ENCODE peak calls at places on chromosomes 5 and 9, in ten cellular contexts. U is OCI-LY7; J is fibroblast of villous mesenchyme; N is nephron progenitor cell; S is MCF 10A; B is pancreas; Y is activated B cell treated with CpG ODN at 0.5 μM for 24 hours; Q is GM13977; K is CD8-positive, alpha-beta T cell; X is psoas muscle. C is an unnamed sample.

GRCh38 chr5:41112486-41113455 is 41.6 kb upstream of the MROH2B start:
- DNase-seq in U (no peak), J (peak; percentile 64), N (no peak), S (no peak), B (no peak), Y (no peak), Q (no peak), K (no peak), X (no peak), C (no peak)

GRCh38 chr9:138008081-138008841 is 130.7 kb downstream of the CACNA1B start:
- DNase-seq in U (no peak), J (no peak), N (no peak), S (no peak), B (no peak), Y (peak; percentile 12), Q (no peak), K (no peak), X (peak; percentile 28), C (no peak)

GRCh38 chr5:3348576-3349535 is 246.8 kb upstream of the IRX1 start:
- DNase-seq in U (no peak), J (no peak), N (no peak), S (no peak), B (no peak), Y (no peak), Q (no peak), K (peak; percentile 40), X (peak; percentile 22), C (no peak)

GRCh38 chr5:27472000-27472763 is 433.8 kb upstream of the CDH9 start:
- DNase-seq in U (no peak), J (peak; percentile 39), N (peak; percentile 46), S (peak; percentile 9), B (no peak), Y (no peak), Q (no peak), K (no peak), X (no peak), C (no peak)

GRCh38 chr9:114149765-114150340 is 5.5 kb upstream of the COL27A1 start:
- DNase-seq in U (no peak), J (no peak), N (no peak), S (no peak), B (no peak), Y (no peak), Q (no peak), K (no peak), X (no peak), C (no peak)

GRCh38 chr5:15501057-15501791 is 1.2 kb downstream of the FBXL7 start:
- DNase-seq in U (no peak), J (peak; percentile 75), N (peak; percentile 67), S (no peak), B (no peak), Y (no peak), Q (no peak), K (no peak), X (peak; percentile 51), C (no peak)

GRCh38 chr5:1461396-1461795 is 16.2 kb upstream of the SLC6A3 start:
- DNase-seq in U (no peak), J (no peak), N (no peak), S (no peak), B (no peak), Y (no peak), Q (no peak), K (no peak), X (no peak), C (no peak)

GRCh38 chr5:16626696-16627264 is 10.0 kb upstream of the RETREG1 start:
- DNase-seq in U (no peak), J (peak; percentile 29), N (no peak), S (peak; percentile 17), B (no peak), Y (no peak), Q (no peak), K (no peak), X (no peak), C (no peak)

DNA sequence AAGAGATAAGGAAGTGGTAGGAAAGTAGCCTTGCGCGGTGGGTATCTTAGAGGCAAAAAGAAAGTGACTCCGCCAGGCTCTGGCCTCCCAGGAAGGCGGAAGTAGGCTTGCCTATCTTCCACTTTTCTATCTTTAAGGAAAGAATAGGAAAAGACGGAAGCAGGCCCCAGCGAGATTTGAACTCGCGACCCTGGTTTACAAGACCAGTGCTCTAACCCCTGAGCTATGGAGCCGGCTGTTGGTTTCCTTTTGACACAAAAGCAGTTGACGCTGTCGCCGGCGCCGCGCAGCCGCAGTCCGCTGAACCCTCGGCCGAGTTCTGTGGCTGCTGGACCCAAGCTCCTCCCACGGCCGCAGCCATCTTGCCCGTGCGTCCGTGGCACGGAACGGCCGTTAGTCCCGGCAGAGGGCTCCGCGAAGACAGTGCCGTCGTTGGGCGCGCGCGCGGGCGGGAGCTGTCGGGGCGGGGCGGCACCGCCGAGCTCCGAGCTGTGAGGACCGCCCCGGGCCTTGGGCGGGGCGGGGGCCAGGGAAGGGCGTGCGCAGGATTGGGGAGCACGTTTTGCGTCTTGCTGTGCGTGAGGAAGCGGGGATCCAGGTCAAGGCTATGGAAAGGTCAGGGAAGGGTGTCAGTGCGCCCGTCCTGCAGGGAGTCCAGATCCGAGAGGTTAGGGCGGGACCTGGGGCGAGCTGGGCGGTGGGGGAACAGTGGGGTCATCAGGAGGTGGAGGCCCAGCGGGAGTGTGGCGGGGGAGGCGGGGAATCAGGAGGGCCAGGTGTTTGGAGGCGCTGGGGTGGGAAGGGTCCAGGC is 13.3 kb downstream of the TRIM7 start:
- DNase-seq in U (peak; percentile 96), J (peak; percentile 97), N (peak; percentile 97), S (peak; percentile 97), B (peak; percentile 91), Y (peak; percentile 99), Q (peak; percentile 96), K (peak; percentile 99), X (peak; percentile 97), C (peak; percentile 72)
- TF ChIP-seq CTCF in U (no peak), J (no peak), N (no peak), S (no peak), B (no peak), Y (no peak), Q (peak; percentile 18), K (no peak), X (no peak), C (no peak)

GRCh38 chr9:133715295-133715865 is 22.8 kb downstream of the SARDH start:
- DNase-seq in U (no peak), J (peak; percentile 86), N (no peak), S (no peak), B (no peak), Y (peak; percentile 9), Q (no peak), K (no peak), X (peak; percentile 59), C (no peak)

GRCh38 chr9:133717113-133718031 is 20.8 kb downstream of the SARDH start:
- DNase-seq in U (no peak), J (no peak), N (no peak), S (no peak), B (no peak), Y (no peak), Q (no peak), K (no peak), X (peak; percentile 51), C (no peak)

GRCh38 chr9:133714606-133715294 is 23.4 kb downstream of the SARDH start:
- DNase-seq in U (no peak), J (peak; percentile 98), N (no peak), S (peak; percentile 9), B (no peak), Y (peak; percentile 9), Q (no peak), K (no peak), X (peak; percentile 70), C (no peak)

GRCh38 chr9:133716564-133717112 is 21.5 kb downstream of the SARDH start:
- DNase-seq in U (no peak), J (no peak), N (no peak), S (no peak), B (no peak), Y (no peak), Q (no peak), K (no peak), X (peak; percentile 68), C (no peak)

DNA sequence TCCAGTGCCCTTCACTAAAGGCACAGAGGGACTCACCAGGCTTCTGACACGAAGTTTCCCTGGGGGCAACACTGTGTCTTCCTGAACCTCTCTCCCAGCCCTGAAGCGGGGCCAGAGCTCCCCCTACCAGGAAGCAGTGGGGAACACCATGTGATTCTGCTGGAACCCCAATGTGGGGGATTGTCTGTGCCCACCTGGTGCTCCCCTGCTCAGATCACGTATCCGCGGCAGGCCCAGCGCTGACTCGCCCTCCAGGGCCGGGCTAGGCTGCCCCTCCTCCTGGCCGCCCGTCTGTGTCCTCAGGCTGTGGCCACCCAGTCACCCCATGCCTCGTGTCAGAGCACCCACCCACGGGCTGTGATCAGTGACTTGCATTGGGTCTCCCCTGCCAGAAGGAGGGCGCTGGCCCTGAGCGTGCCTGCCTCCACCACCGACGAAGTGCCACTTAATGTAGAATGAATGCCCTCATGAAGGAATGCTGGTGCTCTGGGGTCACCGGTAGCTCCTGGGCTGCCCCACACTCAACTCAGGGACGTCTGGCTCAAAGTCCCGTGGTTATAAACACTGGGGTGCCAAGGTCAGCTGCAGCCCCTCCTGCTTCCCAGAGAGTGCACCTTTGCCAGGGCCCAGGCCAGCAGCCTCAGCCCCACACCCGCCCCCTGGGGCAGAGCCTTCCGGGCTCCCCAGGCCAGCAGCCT is 22.1 kb downstream of the SARDH start:
- DNase-seq in U (peak; percentile 75), J (peak; percentile 64), N (peak; percentile 51), S (no peak), B (no peak), Y (no peak), Q (no peak), K (peak; percentile 66), X (peak; percentile 53), C (no peak)
- TF ChIP-seq CTCF in U (peak; percentile 94), J (peak; percentile 72), N (peak; percentile 42), S (no peak), B (no peak), Y (no peak), Q (peak; percentile 48), K (peak; percentile 53), X (peak; percentile 20), C (peak; percentile 20)

GRCh38 chr9:130321082-130321481 is 55.5 kb downstream of the HMCN2 start:
- DNase-seq in U (no peak), J (no peak), N (no peak), S (no peak), B (no peak), Y (no peak), Q (no peak), K (no peak), X (no peak), C (no peak)

GRCh38 chr9:130319300-130319699 is 53.7 kb downstream of the HMCN2 start:
- DNase-seq in U (no peak), J (no peak), N (peak; percentile 46), S (no peak), B (no peak), Y (no peak), Q (no peak), K (no peak), X (no peak), C (no peak)

GRCh38 chr9:130321539-130321938 is 56.0 kb downstream of the HMCN2 start:
- DNase-seq in U (no peak), J (no peak), N (no peak), S (no peak), B (no peak), Y (no peak), Q (no peak), K (no peak), X (no peak), C (no peak)

GRCh38 chr9:130319944-130320696 is 54.6 kb downstream of the HMCN2 start:
- DNase-seq in U (no peak), J (no peak), N (no peak), S (no peak), B (no peak), Y (no peak), Q (no peak), K (no peak), X (no peak), C (no peak)

GRCh38 chr9:130320697-130321080 is 55.1 kb downstream of the HMCN2 start:
- DNase-seq in U (no peak), J (no peak), N (peak; percentile 51), S (peak; percentile 31), B (no peak), Y (no peak), Q (no peak), K (no peak), X (peak; percentile 72), C (no peak)
- TF ChIP-seq CTCF in U (no peak), J (no peak), N (peak; percentile 23), S (no peak), B (no peak), Y (no peak), Q (no peak), K (no peak), X (no peak), C (no peak)

GRCh38 chr5:53902524-53902923 is 342.1 kb downstream of the NDUFS4 start:
- DNase-seq in U (no peak), J (no peak), N (no peak), S (no peak), B (no peak), Y (no peak), Q (no peak), K (no peak), X (no peak), C (no peak)
- TF ChIP-seq CTCF in U (no peak), J (no peak), N (no peak), S (no peak), B (no peak), Y (no peak), Q (no peak), K (no peak), X (no peak), C (no peak)